ENCODE peak calls at places on chromosome 15, in six cellular contexts. T, P, C, J, F and G are unnamed samples.

GRCh38 chr15:85473455-85473854 is 93.1 kb downstream of the AKAP13 start:
- DNase-seq in T (no peak), P (no peak), C (peak; percentile 54), J (no peak), F (peak; percentile 44), G (no peak)

GRCh38 chr15:100763764-100764750 is 115.6 kb upstream of the ALDH1A3 start:
- DNase-seq in T (no peak), P (no peak), C (no peak), J (no peak), F (no peak), G (no peak)

GRCh38 chr15:100686021-100686724 is 83.8 kb downstream of the ASB7 start:
- DNase-seq in T (no peak), P (no peak), C (no peak), J (no peak), F (no peak), G (no peak)

GRCh38 chr15:50181206-50181982 is 602 bp upstream of the SLC27A2 start:
- DNase-seq in T (no peak), P (no peak), C (peak; percentile 66), J (no peak), F (no peak), G (peak; percentile 42)

GRCh38 chr15:34014556-34014955 is 24.4 kb downstream of the AVEN start:
- DNase-seq in T (no peak), P (no peak), C (no peak), J (no peak), F (peak; percentile 45), G (peak; percentile 83)

GRCh38 chr15:86115138-86115801 is 35.6 kb downstream of the AGBL1 start:
- DNase-seq in T (no peak), P (peak; percentile 3), C (no peak), J (no peak), F (no peak), G (no peak)

GRCh38 chr15:85443593-85444328 is 63.4 kb downstream of the AKAP13 start:
- DNase-seq in T (no peak), P (peak; percentile 68), C (peak; percentile 92), J (no peak), F (peak; percentile 27), G (no peak)

GRCh38 chr15:73370151-73370550 is 1.4 kb upstream of the HCN4 start:
- DNase-seq in T (no peak), P (no peak), C (no peak), J (no peak), F (no peak), G (no peak)